ENCODE peak calls at places on chromosome 1, in six cellular contexts. One of them, this sample, is unnamed.

GRCh38 chr1:94417702-94417961 is 557 bp upstream of the ABCD3 start:
- DNase-seq in A549: no peak
- DNase-seq in GM12878: no peak
- DNase-seq in endothelial cell of umbilical vein: no peak
- DNase-seq in K562: no peak
- DNase-seq in HepG2: no peak
- DNase-seq in this sample: no peak

GRCh38 chr1:209565759-209566678 is 17.5 kb upstream of the CAMK1G start:
- DNase-seq in GM12878: no peak
- DNase-seq in A549: peak; percentile 83
- DNase-seq in K562: peak; percentile 74
- DNase-seq in endothelial cell of umbilical vein: peak; percentile 62
- DNase-seq in HepG2: peak; percentile 68
- DNase-seq in this sample: peak; percentile 77

GRCh38 chr1:70509996-70510876 is 99.2 kb downstream of the CTH start:
- DNase-seq in endothelial cell of umbilical vein: peak; percentile 71
- DNase-seq in GM12878: peak; percentile 30
- DNase-seq in K562: peak; percentile 64
- DNase-seq in HepG2: peak; percentile 50
- DNase-seq in A549: peak; percentile 66
- DNase-seq in this sample: peak; percentile 86

GRCh38 chr1:15439325-15439724 is 1.1 kb downstream of the CTRC start:
- DNase-seq in A549: no peak
- DNase-seq in HepG2: no peak
- DNase-seq in GM12878: no peak
- DNase-seq in endothelial cell of umbilical vein: no peak
- DNase-seq in K562: no peak
- DNase-seq in this sample: no peak

GRCh38 chr1:212683357-212683722 is 16.3 kb downstream of the BATF3 start:
- DNase-seq in endothelial cell of umbilical vein: no peak
- DNase-seq in K562: no peak
- DNase-seq in A549: no peak
- DNase-seq in HepG2: no peak
- DNase-seq in GM12878: peak; percentile 81
- DNase-seq in this sample: peak; percentile 91

GRCh38 chr1:94552071-94552586 is 10.6 kb upstream of the F3 start:
- DNase-seq in A549: no peak
- DNase-seq in endothelial cell of umbilical vein: no peak
- DNase-seq in K562: no peak
- DNase-seq in GM12878: no peak
- DNase-seq in HepG2: peak; percentile 73
- DNase-seq in this sample: no peak

GRCh38 chr1:19033926-19034680 is 77.6 kb upstream of the IFFO2 start:
- DNase-seq in HepG2: no peak
- DNase-seq in A549: no peak
- DNase-seq in endothelial cell of umbilical vein: no peak
- DNase-seq in GM12878: no peak
- DNase-seq in K562: no peak
- DNase-seq in this sample: no peak

GRCh38 chr1:234923626-234924025 is 205.0 kb downstream of the TOMM20 start:
- DNase-seq in A549: no peak
- DNase-seq in K562: no peak
- DNase-seq in GM12878: no peak
- DNase-seq in HepG2: no peak
- DNase-seq in endothelial cell of umbilical vein: no peak
- DNase-seq in this sample: no peak

GRCh38 chr1:186059311-186059710 is 315.7 kb downstream of the TPR start:
- DNase-seq in K562: no peak
- DNase-seq in GM12878: no peak
- DNase-seq in endothelial cell of umbilical vein: no peak
- DNase-seq in HepG2: no peak
- DNase-seq in A549: no peak
- DNase-seq in this sample: no peak

GRCh38 chr1:11691302-11691914 is at the start of gene DRAXIN:
- DNase-seq in endothelial cell of umbilical vein: no peak
- DNase-seq in K562: no peak
- DNase-seq in GM12878: no peak
- DNase-seq in A549: no peak
- DNase-seq in HepG2: no peak
- DNase-seq in this sample: no peak
- TF ChIP-seq CTCF in endothelial cell of umbilical vein: no peak
- TF ChIP-seq CTCF in K562: no peak
- TF ChIP-seq CTCF in GM12878: no peak
- TF ChIP-seq CTCF in A549: no peak
- TF ChIP-seq CTCF in HepG2: no peak
- TF ChIP-seq CTCF in this sample: no peak

GRCh38 chr1:56658254-56658653 is 13.1 kb downstream of the PRKAA2 start:
- DNase-seq in endothelial cell of umbilical vein: no peak
- DNase-seq in A549: no peak
- DNase-seq in GM12878: no peak
- DNase-seq in K562: no peak
- DNase-seq in HepG2: no peak
- DNase-seq in this sample: no peak
- TF ChIP-seq MYC in endothelial cell of umbilical vein: no peak
- TF ChIP-seq MYC in A549: no peak
- TF ChIP-seq MYC in GM12878: no peak
- TF ChIP-seq MYC in K562: no peak
- TF ChIP-seq MYC in HepG2: no peak
- TF ChIP-seq MYC in this sample: no peak

GRCh38 chr1:50108497-50109073 is at the start of gene ELAVL4:
- DNase-seq in K562: peak; percentile 8
- DNase-seq in GM12878: no peak
- DNase-seq in A549: no peak
- DNase-seq in HepG2: no peak
- DNase-seq in endothelial cell of umbilical vein: no peak
- DNase-seq in this sample: peak; percentile 55

GRCh38 chr1:50106095-50106761 is 2.5 kb upstream of the ELAVL4 start:
- DNase-seq in endothelial cell of umbilical vein: no peak
- DNase-seq in GM12878: no peak
- DNase-seq in HepG2: no peak
- DNase-seq in K562: no peak
- DNase-seq in A549: no peak
- DNase-seq in this sample: no peak

GRCh38 chr1:50109647-50110075 is 941 bp downstream of the ELAVL4 start:
- DNase-seq in K562: no peak
- DNase-seq in HepG2: no peak
- DNase-seq in endothelial cell of umbilical vein: no peak
- DNase-seq in A549: no peak
- DNase-seq in GM12878: no peak
- DNase-seq in this sample: peak; percentile 6

GRCh38 chr1:50103615-50104081 is 5.1 kb upstream of the ELAVL4 start:
- DNase-seq in A549: no peak
- DNase-seq in endothelial cell of umbilical vein: no peak
- DNase-seq in HepG2: no peak
- DNase-seq in GM12878: no peak
- DNase-seq in K562: no peak
- DNase-seq in this sample: no peak

GRCh38 chr1:50105430-50105829 is 3.3 kb upstream of the ELAVL4 start:
- DNase-seq in HepG2: no peak
- DNase-seq in GM12878: no peak
- DNase-seq in A549: no peak
- DNase-seq in endothelial cell of umbilical vein: no peak
- DNase-seq in K562: no peak
- DNase-seq in this sample: peak; percentile 4
- TF ChIP-seq CTCF in HepG2: no peak
- TF ChIP-seq CTCF in GM12878: peak; percentile 21
- TF ChIP-seq CTCF in A549: no peak
- TF ChIP-seq CTCF in endothelial cell of umbilical vein: no peak
- TF ChIP-seq CTCF in K562: no peak
- TF ChIP-seq CTCF in this sample: no peak

GRCh38 chr1:201985355-201985754 is 2.9 kb downstream of the RNPEP start:
- DNase-seq in A549: no peak
- DNase-seq in HepG2: no peak
- DNase-seq in GM12878: no peak
- DNase-seq in K562: no peak
- DNase-seq in endothelial cell of umbilical vein: no peak
- DNase-seq in this sample: no peak

GRCh38 chr1:201982923-201983805 is 716 bp downstream of the RNPEP start:
- DNase-seq in K562: peak; percentile 85
- DNase-seq in endothelial cell of umbilical vein: peak; percentile 48
- DNase-seq in A549: peak; percentile 82
- DNase-seq in GM12878: no peak
- DNase-seq in HepG2: peak; percentile 61
- DNase-seq in this sample: peak; percentile 87

GRCh38 chr1:201984446-201984845 is 2.0 kb downstream of the RNPEP start:
- DNase-seq in GM12878: no peak
- DNase-seq in HepG2: no peak
- DNase-seq in A549: no peak
- DNase-seq in K562: no peak
- DNase-seq in endothelial cell of umbilical vein: no peak
- DNase-seq in this sample: no peak

DNA sequence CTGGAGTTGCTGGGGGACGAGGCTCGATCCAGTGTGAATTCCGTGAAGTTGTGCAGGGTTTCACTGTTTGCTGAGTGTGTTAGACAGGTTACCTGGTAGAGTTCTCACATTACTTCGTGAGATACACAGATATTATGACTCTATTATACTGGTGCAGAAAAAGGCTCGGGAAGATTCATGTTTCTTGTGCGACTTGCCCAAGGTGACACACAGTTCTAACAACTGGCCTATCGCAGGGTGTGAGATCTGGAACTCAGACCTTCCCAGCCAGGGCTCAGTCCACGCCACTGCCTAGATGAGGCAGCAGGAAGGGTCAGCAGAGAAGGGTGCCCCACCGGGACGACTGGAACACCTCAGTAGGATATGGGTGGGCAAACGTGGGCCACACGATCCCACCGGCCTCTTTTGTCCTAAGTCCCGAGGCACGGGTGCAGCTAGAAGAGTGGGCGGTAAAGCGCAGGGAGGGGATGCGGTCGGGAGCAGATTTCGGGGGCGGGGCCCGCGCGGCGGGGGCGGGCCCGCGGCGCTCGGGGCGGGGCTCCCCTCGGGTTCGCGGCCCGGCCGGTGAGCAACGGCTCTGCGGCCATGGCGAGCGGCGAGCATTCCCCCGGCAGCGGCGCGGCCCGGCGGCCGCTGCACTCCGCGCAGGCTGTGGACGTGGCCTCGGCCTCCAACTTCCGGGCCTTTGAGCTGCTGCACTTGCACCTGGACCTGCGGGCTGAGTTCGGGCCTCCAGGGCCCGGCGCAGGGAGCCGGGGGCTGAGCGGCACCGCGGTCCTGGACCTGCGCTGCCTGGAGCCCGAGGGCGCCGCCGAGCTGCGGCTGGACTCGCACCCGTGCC is at the start of gene RNPEP:
- DNase-seq in GM12878: no peak
- DNase-seq in K562: peak; percentile 93
- DNase-seq in endothelial cell of umbilical vein: peak; percentile 57
- DNase-seq in A549: peak; percentile 58
- DNase-seq in HepG2: peak; percentile 18
- DNase-seq in this sample: peak; percentile 65
- TF ChIP-seq MYC in GM12878: peak; percentile 26
- TF ChIP-seq MYC in K562: no peak
- TF ChIP-seq MYC in endothelial cell of umbilical vein: no peak
- TF ChIP-seq MYC in A549: no peak
- TF ChIP-seq MYC in HepG2: no peak
- TF ChIP-seq MYC in this sample: no peak

DNA sequence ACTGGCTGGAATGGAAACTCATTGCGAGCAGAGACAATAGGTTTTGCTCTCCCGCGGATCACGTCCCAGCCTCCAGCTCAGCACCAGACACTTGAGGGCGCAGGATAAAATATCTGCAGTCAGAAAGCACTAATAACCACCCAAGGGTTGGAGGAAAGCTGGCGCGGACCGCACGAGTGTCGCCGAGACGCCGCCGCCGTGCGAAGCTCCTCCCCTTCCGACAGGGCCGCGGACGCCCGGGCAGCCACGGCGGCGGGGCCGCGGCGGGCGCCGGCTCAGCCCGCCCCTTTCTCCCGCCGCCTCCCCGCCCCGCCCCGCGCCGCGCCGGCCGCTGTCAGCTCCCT is at the start of gene CMPK1:
- DNase-seq in HepG2: peak; percentile 73
- DNase-seq in K562: peak; percentile 90
- DNase-seq in A549: peak; percentile 82
- DNase-seq in endothelial cell of umbilical vein: peak; percentile 93
- DNase-seq in GM12878: peak; percentile 55
- DNase-seq in this sample: peak; percentile 92
- TF ChIP-seq CTCF in HepG2: peak; percentile 55
- TF ChIP-seq CTCF in K562: peak; percentile 52
- TF ChIP-seq CTCF in A549: no peak
- TF ChIP-seq CTCF in endothelial cell of umbilical vein: peak; percentile 17
- TF ChIP-seq CTCF in GM12878: no peak
- TF ChIP-seq CTCF in this sample: peak; percentile 22

GRCh38 chr1:221794079-221794670 is 52.3 kb upstream of the DUSP10 start:
- DNase-seq in endothelial cell of umbilical vein: no peak
- DNase-seq in A549: no peak
- DNase-seq in GM12878: peak; percentile 82
- DNase-seq in HepG2: no peak
- DNase-seq in K562: no peak
- DNase-seq in this sample: no peak
- TF ChIP-seq MYC in endothelial cell of umbilical vein: no peak
- TF ChIP-seq MYC in A549: no peak
- TF ChIP-seq MYC in GM12878: no peak
- TF ChIP-seq MYC in HepG2: no peak
- TF ChIP-seq MYC in K562: no peak
- TF ChIP-seq MYC in this sample: no peak

This sample was measured in NB4.